ENCODE peak calls at places on chromosomes 4 and X, in nine cellular contexts. K, O, M, V, U, T, Z, S and E are unnamed samples.

GRCh38 chrX:154829926-154830442 is 4.5 kb downstream of the SMIM9 start:
- DNase-seq in T (no peak), K (no peak), V (no peak), U (no peak), S (no peak), Z (no peak), O (no peak), M (no peak), E (no peak)

GRCh38 chr4:121706595-121707021 is 9.8 kb upstream of the ANXA5 start:
- DNase-seq in M (no peak), O (no peak), V (no peak), Z (no peak), S (no peak), U (no peak), T (no peak), K (peak), E (no peak)

GRCh38 chr4:41957634-41958033 is 22.4 kb downstream of the TMEM33 start:
- DNase-seq in Z (no peak), K (no peak), M (no peak), S (no peak), T (no peak), V (peak), U (no peak), O (no peak), E (no peak)

GRCh38 chrX:18702362-18703195 is 4.9 kb upstream of the PPEF1 start:
- DNase-seq in S (no peak), Z (no peak), K (no peak), O (peak), T (peak), V (peak), U (peak), M (no peak), E (no peak)

GRCh38 chrX:131595120-131595519 is 51.2 kb downstream of the OR13H1 start:
- DNase-seq in T (no peak), M (no peak), O (no peak), K (no peak), Z (no peak), S (no peak), U (no peak), V (peak), E (no peak)

GRCh38 chrX:113675278-113675677 is 834.6 kb upstream of the AMOT start:
- DNase-seq in K (no peak), O (no peak), S (no peak), M (no peak), U (no peak), Z (no peak), T (no peak), V (no peak), E (no peak)

GRCh38 chr4:119132306-119132705 is 3.3 kb upstream of the MYOZ2 start:
- DNase-seq in K (no peak), V (no peak), M (no peak), S (no peak), T (no peak), Z (no peak), O (no peak), U (no peak), E (no peak)

GRCh38 chr4:6912412-6912811 is 2.8 kb downstream of the TBC1D14 start:
- DNase-seq in S (no peak), O (no peak), K (no peak), T (no peak), M (no peak), Z (no peak), U (no peak), V (no peak), E (no peak)

GRCh38 chrX:84907324-84907946 is 96.2 kb upstream of the APOOL start:
- DNase-seq in V (no peak), K (no peak), T (no peak), U (no peak), S (no peak), Z (no peak), M (no peak), O (no peak), E (no peak)

GRCh38 chr4:176792348-176793059 is at the start of gene VEGFC:
- DNase-seq in O (no peak), U (peak), K (no peak), T (no peak), S (peak), M (no peak), V (peak), Z (peak), E (peak)

GRCh38 chr4:87530868-87531267 is 1.7 kb upstream of the SPARCL1 start:
- DNase-seq in T (no peak), Z (no peak), V (no peak), S (peak), O (no peak), M (no peak), U (peak), K (no peak), E (peak)

GRCh38 chr4:41538017-41538733 is at the start of gene LIMCH1:
- DNase-seq in Z (no peak), S (peak), M (no peak), U (no peak), T (no peak), K (peak), V (peak), O (no peak), E (no peak)

GRCh38 chr4:136713140-136713539 is 819.2 kb downstream of the PCDH18 start:
- DNase-seq in K (no peak), T (no peak), S (no peak), Z (no peak), M (peak), U (no peak), O (no peak), V (peak), E (no peak)

GRCh38 chrX:23694606-23695005 is 27.3 kb downstream of the PRDX4 start:
- DNase-seq in V (peak), K (no peak), Z (peak), T (no peak), U (peak), O (peak), M (no peak), S (peak), E (peak)

GRCh38 chr4:137664055-137664405 is 131.7 kb upstream of the PCDH18 start:
- DNase-seq in V (peak), O (peak), S (no peak), T (peak), K (peak), U (peak), M (no peak), Z (no peak), E (no peak)

GRCh38 chr4:6909970-6910339 is 329 bp downstream of the TBC1D14 start:
- DNase-seq in S (peak), M (no peak), V (peak), K (no peak), U (no peak), Z (peak), T (no peak), O (no peak), E (peak)

GRCh38 chr4:182931691-182932297 is 14.6 kb upstream of the DCTD start:
- DNase-seq in O (no peak), M (no peak), U (no peak), K (no peak), V (no peak), Z (no peak), T (no peak), S (no peak), E (no peak)

GRCh38 chr4:149531861-149532260 is 283.8 kb downstream of the IQCM start:
- DNase-seq in Z (no peak), K (no peak), V (peak), U (no peak), S (no peak), T (no peak), O (no peak), M (no peak), E (no peak)

GRCh38 chr4:75737398-75737797 is 13.0 kb downstream of the USO1 start:
- DNase-seq in K (no peak), T (no peak), O (no peak), U (no peak), Z (no peak), V (no peak), S (no peak), M (no peak), E (no peak)

GRCh38 chr4:113080050-113080449 is 30.6 kb downstream of the ANK2 start:
- DNase-seq in U (no peak), S (no peak), M (peak), Z (no peak), V (no peak), O (no peak), K (no peak), T (no peak), E (no peak)

GRCh38 chr4:174058846-174059245 is 224.6 kb downstream of the FBXO8 start:
- DNase-seq in K (no peak), O (no peak), S (no peak), M (no peak), T (no peak), U (no peak), Z (no peak), V (no peak), E (no peak)

GRCh38 chr4:4968161-4968757 is 51.0 kb downstream of the CYTL1 start:
- DNase-seq in S (no peak), T (no peak), U (no peak), Z (no peak), O (no peak), M (no peak), V (no peak), K (no peak), E (no peak)

GRCh38 chrX:44843318-44843702 is 511 bp upstream of the DUSP21 start:
- DNase-seq in T (no peak), S (no peak), K (no peak), O (no peak), M (no peak), Z (no peak), V (no peak), U (no peak), E (no peak)

GRCh38 chr4:24067781-24068193 is 177.9 kb upstream of the PPARGC1A start:
- DNase-seq in Z (no peak), K (no peak), M (peak), O (peak), U (no peak), V (no peak), T (peak), S (peak), E (no peak)

GRCh38 chrX:108456971-108457477 is 17.4 kb downstream of the COL4A5 start:
- DNase-seq in M (no peak), T (no peak), S (no peak), Z (no peak), K (no peak), O (no peak), V (no peak), U (no peak), E (no peak)

GRCh38 chr4:144658908-144659307 is 13.0 kb downstream of the HHIP start:
- DNase-seq in U (no peak), M (no peak), S (no peak), V (no peak), T (peak), K (peak), O (peak), Z (no peak), E (no peak)

GRCh38 chr4:1416051-1416947 is 10.1 kb upstream of the NKX1-1 start:
- DNase-seq in Z (peak), U (no peak), S (no peak), K (no peak), M (no peak), O (no peak), T (no peak), V (no peak), E (no peak)

GRCh38 chr4:153611679-153612078 is 72.4 kb upstream of the TLR2 start:
- DNase-seq in M (no peak), Z (no peak), K (no peak), U (no peak), T (no peak), S (no peak), V (no peak), O (peak), E (no peak)

GRCh38 chr4:117835566-117835965 is 198.7 kb upstream of the NDST3 start:
- DNase-seq in Z (no peak), U (no peak), S (no peak), K (no peak), V (no peak), T (no peak), M (no peak), O (no peak), E (no peak)

GRCh38 chr4:114132830-114133229 is 153.4 kb upstream of the ARSJ start:
- DNase-seq in K (no peak), M (no peak), T (no peak), Z (no peak), U (no peak), S (no peak), V (peak), O (peak), E (no peak)

GRCh38 chr4:66575024-66575696 is 904.9 kb upstream of the EPHA5 start:
- DNase-seq in S (no peak), K (no peak), U (no peak), V (no peak), M (peak), O (no peak), T (no peak), Z (no peak), E (no peak)

GRCh38 chrX:115588180-115588579 is 27.2 kb downstream of the PLS3 start:
- DNase-seq in O (no peak), T (no peak), K (no peak), S (no peak), U (no peak), M (no peak), V (no peak), Z (no peak), E (no peak)

GRCh38 chrX:104335765-104336164 is 81.0 kb upstream of the ESX1 start:
- DNase-seq in V (no peak), U (peak), M (no peak), K (peak), T (peak), S (no peak), Z (no peak), O (no peak), E (no peak)

GRCh38 chr4:37767546-37767945 is 58.9 kb upstream of the PGM2 start:
- DNase-seq in U (no peak), T (no peak), O (no peak), V (peak), K (no peak), M (peak), Z (peak), S (peak), E (peak)

GRCh38 chrX:39689374-39690104 is 408.2 kb downstream of the BCOR start:
- DNase-seq in O (no peak), Z (peak), K (no peak), S (no peak), U (no peak), M (no peak), T (no peak), V (no peak), E (peak)

GRCh38 chrX:155535866-155536265 is 76.9 kb downstream of the TMLHE start:
- DNase-seq in V (no peak), M (no peak), K (no peak), O (no peak), T (no peak), S (no peak), U (no peak), Z (no peak), E (no peak)

GRCh38 chr4:140607852-140608251 is 39.1 kb upstream of the UCP1 start:
- DNase-seq in O (no peak), Z (no peak), V (no peak), U (no peak), M (no peak), S (no peak), K (no peak), T (no peak), E (no peak)
- TF ChIP-seq CTCF in O (no peak), Z (no peak), V (no peak), U (no peak), M (no peak), S (no peak), K (no peak), T (no peak), E (no peak)

GRCh38 chr4:26081795-26082498 is 167.9 kb downstream of the SMIM20 start:
- DNase-seq in U (no peak), V (peak), Z (no peak), M (no peak), K (no peak), O (no peak), S (no peak), T (no peak), E (no peak)
- TF ChIP-seq CTCF in U (peak), V (peak), Z (peak), M (peak), K (peak), O (peak), S (peak), T (peak), E (peak)

DNA sequence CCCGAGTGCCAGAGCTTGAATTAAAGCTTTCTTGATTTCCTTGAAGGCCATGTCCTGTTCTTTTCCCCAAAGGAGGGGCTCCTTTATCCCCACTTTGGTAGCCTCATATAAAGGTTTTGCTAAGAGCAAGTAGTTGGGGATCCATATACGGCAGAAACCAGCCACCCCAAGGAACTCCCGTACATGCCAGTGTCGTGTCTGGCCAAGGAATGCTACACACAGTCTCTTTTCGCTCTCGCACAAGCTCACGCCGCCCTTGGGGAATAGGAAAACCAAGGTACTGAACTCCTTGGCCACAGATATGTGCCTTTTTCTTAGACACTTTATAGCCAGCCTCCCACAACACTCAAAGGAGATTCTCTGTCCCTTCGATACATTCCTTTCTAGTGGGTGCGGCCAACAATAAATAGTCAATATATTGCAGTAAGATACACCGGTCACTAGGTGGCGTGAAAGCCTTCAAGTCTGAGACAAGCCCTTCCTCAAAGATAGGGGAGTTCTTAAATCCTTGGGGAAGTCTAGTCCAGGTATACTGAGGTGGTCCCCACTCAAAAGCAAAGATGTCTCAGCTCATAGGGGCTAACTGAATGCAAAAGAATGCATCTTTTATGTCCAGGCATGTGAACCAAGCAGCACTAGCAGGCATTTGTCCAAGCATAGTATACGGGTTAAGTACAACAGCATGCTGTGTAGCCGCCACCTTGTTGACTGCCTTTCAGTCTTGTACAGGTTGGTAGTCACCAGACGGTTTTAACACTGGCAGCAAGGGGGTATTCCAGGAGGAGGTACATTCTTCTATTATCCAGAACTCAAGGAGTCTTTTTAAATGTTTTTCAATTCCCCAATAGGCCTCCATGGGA is 57.8 kb upstream of the XAGE1B start:
- DNase-seq in O (peak), Z (no peak), U (peak), K (peak), S (no peak), V (peak), T (no peak), M (no peak), E (peak)
- TF ChIP-seq CTCF in O (peak), Z (peak), U (peak), K (peak), S (peak), V (peak), T (peak), M (peak), E (peak)

GRCh38 chrX:87525771-87526229 is 8.2 kb downstream of the KLHL4 start:
- DNase-seq in T (no peak), S (no peak), K (no peak), M (no peak), O (no peak), U (no peak), V (no peak), Z (no peak), E (no peak)

GRCh38 chrX:87526281-87526680 is 8.7 kb downstream of the KLHL4 start:
- DNase-seq in T (no peak), U (no peak), S (no peak), V (no peak), M (no peak), K (no peak), Z (no peak), O (no peak), E (no peak)

GRCh38 chrX:87528487-87528886 is 10.9 kb downstream of the KLHL4 start:
- DNase-seq in S (no peak), Z (no peak), U (no peak), M (no peak), K (no peak), V (no peak), O (no peak), T (no peak), E (no peak)
- TF ChIP-seq CTCF in S (no peak), Z (no peak), U (no peak), M (no peak), K (no peak), V (no peak), O (no peak), T (no peak), E (no peak)